ENCODE peak calls at places on chromosomes 6 and 20, in seven cellular contexts. Q, R, C, X, T, M and F are unnamed samples.
A peak's percentile ranks its signal among the peaks of the same experiment; 100 is the strongest.

GRCh38 chr6:167699141-167700036 is 127.3 kb upstream of the AFDN start:
- DNase-seq in C (no peak), M (no peak), R (no peak), Q (peak; percentile 48), T (no peak), X (peak; percentile 69), F (peak; percentile 42)

GRCh38 chr6:119273799-119274595 is 75.6 kb downstream of the MAN1A1 start:
- DNase-seq in Q (no peak), X (no peak), M (no peak), C (no peak), T (no peak), R (no peak), F (no peak)

GRCh38 chr6:32973144-32973854 is 4.9 kb downstream of the BRD2 start:
- DNase-seq in M (peak; percentile 56), C (no peak), X (peak; percentile 41), T (peak; percentile 50), Q (no peak), R (no peak), F (no peak)

GRCh38 chr20:48940170-48940569 is 18.7 kb downstream of the ARFGEF2 start:
- DNase-seq in Q (no peak), T (no peak), X (no peak), M (no peak), R (no peak), C (no peak), F (no peak)

GRCh38 chr6:38155144-38155543 is 335.6 kb downstream of the ZFAND3 start:
- DNase-seq in C (no peak), M (no peak), Q (no peak), T (peak; percentile 63), R (no peak), X (no peak), F (no peak)

GRCh38 chr6:148470606-148471299 is 128.1 kb downstream of the SASH1 start:
- DNase-seq in Q (no peak), X (no peak), C (no peak), M (no peak), R (no peak), T (no peak), F (no peak)

GRCh38 chr6:158015188-158015506 is 33.5 kb downstream of the SYNJ2 start:
- DNase-seq in Q (no peak), T (no peak), R (no peak), C (no peak), M (no peak), X (no peak), F (no peak)

GRCh38 chr20:38298768-38299288 is 5.1 kb upstream of the BPI start:
- DNase-seq in M (peak; percentile 95), C (no peak), Q (peak; percentile 87), X (peak; percentile 51), R (no peak), T (no peak), F (peak; percentile 83)

GRCh38 chr6:36322591-36322990 is 14.1 kb downstream of the BNIP5 start:
- DNase-seq in M (no peak), Q (no peak), T (no peak), X (no peak), C (no peak), R (no peak), F (no peak)

GRCh38 chr6:119612871-119613515 is 263.4 kb upstream of the MAN1A1 start:
- DNase-seq in C (no peak), X (no peak), T (no peak), M (no peak), R (no peak), Q (no peak), F (no peak)

GRCh38 chr6:158008894-158009891 is 27.5 kb downstream of the SYNJ2 start:
- DNase-seq in M (peak; percentile 71), T (no peak), R (no peak), X (peak; percentile 43), Q (peak; percentile 67), C (no peak), F (peak; percentile 44)

GRCh38 chr6:26240157-26240980 is 124.6 kb upstream of the BTN3A2 start:
- DNase-seq in R (no peak), C (no peak), X (peak; percentile 50), M (no peak), Q (peak; percentile 76), T (no peak), F (peak; percentile 37)
- H3K4me3 ChIP-seq in R (no peak overlapping the region), C (peak overlapping the region; percentile 79), X (no peak overlapping the region), M (peak overlapping the region; percentile 36), Q (peak overlapping the region; percentile 67), T (no peak overlapping the region), F (peak overlapping the region; percentile 35)

GRCh38 chr6:93418448-93419303 is 683 bp downstream of the EPHA7 start:
- DNase-seq in R (no peak), C (no peak), T (no peak), Q (no peak), M (peak; percentile 39), X (peak; percentile 18), F (no peak)
- TF ChIP-seq CTCF in R (no peak), C (peak; percentile 26), T (no peak), Q (no peak), M (no peak), X (no peak), F (no peak)

DNA sequence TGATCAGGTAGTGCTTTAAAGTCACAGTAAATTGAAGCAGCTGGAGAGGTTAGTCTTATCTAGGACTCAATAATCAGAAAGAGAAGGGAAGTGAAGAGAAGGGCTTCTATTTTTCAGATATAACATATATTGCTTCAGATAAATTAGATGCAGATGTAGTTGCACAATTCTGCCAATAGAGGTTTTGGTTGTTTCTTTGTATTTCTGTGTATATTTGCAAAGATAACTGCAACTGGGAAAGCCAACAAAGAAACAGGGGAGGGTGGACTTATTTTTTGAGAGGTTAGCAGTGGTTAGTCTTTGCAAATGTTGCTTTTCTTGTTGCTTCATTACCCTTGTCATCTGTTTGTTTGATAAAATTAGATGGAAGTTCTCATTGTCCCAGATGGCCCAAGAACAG is 106.6 kb downstream of the ADGRG6 start:
- DNase-seq in Q (no peak), R (no peak), X (no peak), C (no peak), T (no peak), M (no peak), F (no peak)
- TF ChIP-seq POLR2A in Q (no peak), R (no peak), X (no peak), C (no peak), T (no peak), M (no peak), F (no peak)

GRCh38 chr6:29516108-29516507 is 28.4 kb upstream of the MAS1L start:
- DNase-seq in Q (no peak), C (no peak), R (peak; percentile 32), X (no peak), M (no peak), T (no peak), F (no peak)
- H3K4me3 ChIP-seq in Q (no peak overlapping the region), C (no peak overlapping the region), R (no peak overlapping the region), X (no peak overlapping the region), M (no peak overlapping the region), T (no peak overlapping the region), F (no peak overlapping the region)

DNA sequence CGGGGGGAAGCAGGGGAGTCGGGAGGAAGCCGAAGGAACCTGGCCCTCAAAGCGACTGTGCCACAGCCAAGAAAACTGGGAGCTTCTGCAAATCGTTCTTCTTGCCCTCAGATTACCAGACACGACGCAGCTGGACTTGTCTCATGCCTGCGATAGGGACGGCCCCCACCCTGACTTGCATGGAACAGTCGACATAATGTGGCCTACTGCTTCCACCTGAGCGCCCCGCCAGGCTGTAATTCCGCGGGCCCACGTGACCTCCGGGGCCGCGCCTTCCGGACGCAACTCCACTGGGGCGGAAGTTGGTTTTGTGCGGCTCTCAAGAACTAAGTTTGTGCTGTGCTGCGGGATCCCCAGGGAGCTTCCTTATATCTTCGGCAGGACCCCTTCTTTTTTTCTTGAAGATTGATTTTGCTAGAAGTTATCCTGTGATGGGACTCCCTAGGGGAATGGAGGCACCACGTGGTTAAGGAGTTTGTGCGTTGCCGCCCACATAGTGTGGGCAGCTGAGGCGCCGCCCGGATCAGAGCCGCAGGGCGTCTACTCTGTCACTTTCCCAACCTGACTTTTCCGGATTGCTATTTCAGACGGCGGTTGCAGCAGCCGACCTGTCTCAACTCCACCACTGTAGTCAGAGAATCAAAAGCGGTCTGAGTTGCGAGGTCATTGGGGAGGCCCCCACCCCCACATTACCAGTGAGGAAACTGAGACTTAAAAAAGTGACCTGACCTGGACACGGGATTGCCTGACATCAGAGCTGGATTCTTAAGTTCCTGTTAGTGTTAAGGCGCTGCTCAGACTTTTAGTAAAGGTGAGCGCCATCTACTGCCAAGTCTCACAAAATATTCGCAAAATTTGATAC is 540 bp upstream of the CD164 start:
- DNase-seq in Q (peak; percentile 91), R (peak; percentile 89), T (peak; percentile 88), C (peak; percentile 59), M (peak; percentile 92), X (peak; percentile 94), F (peak; percentile 90)
- TF ChIP-seq CTCF in Q (peak; percentile 73), R (peak; percentile 53), T (peak; percentile 65), C (peak; percentile 47), M (peak; percentile 38), X (peak; percentile 73), F (peak; percentile 55)

DNA sequence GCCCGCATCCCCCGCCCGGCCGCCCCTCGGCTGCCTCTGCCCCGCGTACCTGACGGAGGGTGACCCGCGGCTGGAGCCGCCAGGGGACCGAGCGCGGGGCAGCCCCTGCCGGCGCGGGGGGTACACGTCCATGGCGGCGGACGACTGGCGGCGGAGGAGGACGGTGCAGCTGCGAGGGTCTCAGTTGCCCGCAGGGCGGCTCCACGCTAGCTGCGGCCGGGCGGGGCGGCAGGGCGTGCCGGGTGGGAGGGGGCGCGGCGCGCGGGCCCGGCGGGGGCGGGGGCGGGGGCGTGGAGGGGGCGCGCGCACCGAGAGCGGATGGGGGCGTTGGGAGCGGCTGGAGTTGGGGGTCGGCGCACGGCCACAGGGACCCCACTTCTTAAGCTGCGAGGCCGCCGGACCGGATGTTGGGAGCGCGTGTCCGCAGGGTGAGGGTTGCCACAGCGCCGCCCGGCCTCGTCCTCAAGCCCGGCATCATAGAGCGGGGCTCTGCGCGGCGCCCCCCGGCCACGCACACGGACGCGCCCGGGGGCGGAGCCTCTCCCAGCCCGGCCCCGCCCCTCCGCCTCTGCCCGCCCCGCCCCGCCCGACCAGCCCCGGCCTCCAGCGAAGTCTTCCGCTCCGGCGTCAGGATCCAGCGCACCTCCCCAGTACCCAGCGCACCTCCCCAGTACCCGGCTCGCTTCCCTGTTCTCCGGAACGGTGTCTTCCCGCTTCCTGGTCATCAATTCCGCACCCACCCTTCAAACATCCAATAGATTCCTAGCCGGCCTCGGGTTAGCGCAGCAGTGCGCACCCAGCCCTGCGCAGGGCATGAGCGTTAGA is at the start of gene DNAAF9:
- DNase-seq in Q (peak; percentile 65), T (peak; percentile 81), M (peak; percentile 81), X (peak; percentile 72), C (peak; percentile 46), R (peak; percentile 38), F (peak; percentile 28)
- TF ChIP-seq POLR2A in Q (no peak), T (peak; percentile 66), M (peak; percentile 41), X (peak; percentile 40), C (peak; percentile 67), R (no peak), F (peak; percentile 32)

DNA sequence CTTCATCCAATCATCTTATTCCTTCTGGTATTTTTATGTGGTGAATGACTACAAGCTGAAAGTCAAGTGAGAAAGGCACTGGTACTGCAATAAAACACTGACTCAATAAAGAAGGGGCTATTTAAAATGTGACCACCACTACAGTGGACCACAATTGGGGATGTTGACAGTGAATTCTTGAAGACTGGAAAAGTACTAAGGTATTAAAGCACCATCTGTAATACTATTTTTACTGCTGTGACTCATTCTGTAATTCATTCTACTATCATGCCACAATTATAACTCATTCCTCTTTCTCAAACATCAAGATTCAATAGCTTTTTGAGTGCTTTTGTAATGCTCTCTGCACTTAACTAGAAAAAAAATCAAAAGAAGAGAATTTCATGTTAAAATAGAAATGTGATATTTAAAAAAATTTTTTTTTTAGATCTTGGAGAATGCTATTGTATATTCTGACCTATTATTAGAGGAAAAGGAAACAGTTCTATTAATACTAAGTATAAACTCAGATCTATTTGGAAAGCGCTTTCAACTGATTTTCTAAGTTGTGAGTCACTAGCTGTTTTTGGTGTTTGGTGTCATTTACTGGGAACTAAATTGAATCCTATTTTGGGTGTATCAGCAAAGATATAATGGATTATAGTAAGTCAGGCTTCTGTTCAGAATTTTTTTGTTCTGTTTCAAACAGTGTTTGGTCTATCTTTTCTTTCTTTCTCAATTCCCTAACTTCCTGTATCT is 104.7 kb upstream of the TMEM170B start:
- DNase-seq in M (no peak), T (no peak), X (no peak), C (no peak), Q (no peak), R (no peak), F (no peak)
- H3K4me3 ChIP-seq in M (no peak overlapping the region), T (no peak overlapping the region), X (no peak overlapping the region), C (no peak overlapping the region), Q (no peak overlapping the region), R (no peak overlapping the region), F (no peak overlapping the region)